ENCODE peak calls at places on chromosome 19, in ten cellular contexts. One of them, this sample, is unnamed.

GRCh38 chr19:58330458-58330857 is 3.7 kb downstream of the ZSCAN22 start:
- DNase-seq in AML-193: no peak
- DNase-seq in activated CD4-positive, alpha-beta T cell treated with anti-CD3 and anti-CD28 coated beads for 48 hours: no peak
- DNase-seq in posterior cingulate gyrus: no peak
- DNase-seq in foreskin fibroblast: peak; percentile 73
- DNase-seq in hypothalamus: peak; percentile 45
- DNase-seq in lower lobe of right lung: no peak
- DNase-seq in stimulated activated CD4-positive, alpha-beta T cell treated with anti-CD3 and anti-CD28 coated beads, Interleukin-15, amount 100 ng/mL, for 24 hours: no peak
- DNase-seq in Calu3: no peak
- DNase-seq in left ventricle myocardium superior: no peak
- DNase-seq in this sample: no peak

GRCh38 chr19:42154471-42155323 is 22.5 kb upstream of the POU2F2 start:
- DNase-seq in lower lobe of right lung: no peak
- DNase-seq in foreskin fibroblast: no peak
- DNase-seq in left ventricle myocardium superior: no peak
- DNase-seq in posterior cingulate gyrus: no peak
- DNase-seq in hypothalamus: no peak
- DNase-seq in Calu3: peak; percentile 20
- DNase-seq in AML-193: no peak
- DNase-seq in stimulated activated CD4-positive, alpha-beta T cell treated with anti-CD3 and anti-CD28 coated beads, Interleukin-15, amount 100 ng/mL, for 24 hours: no peak
- DNase-seq in activated CD4-positive, alpha-beta T cell treated with anti-CD3 and anti-CD28 coated beads for 48 hours: no peak
- DNase-seq in this sample: no peak

GRCh38 chr19:49057636-49058234 is at the start of gene CGB7:
- DNase-seq in left ventricle myocardium superior: peak; percentile 77
- DNase-seq in hypothalamus: no peak
- DNase-seq in Calu3: peak; percentile 87
- DNase-seq in activated CD4-positive, alpha-beta T cell treated with anti-CD3 and anti-CD28 coated beads for 48 hours: peak; percentile 60
- DNase-seq in AML-193: no peak
- DNase-seq in posterior cingulate gyrus: no peak
- DNase-seq in stimulated activated CD4-positive, alpha-beta T cell treated with anti-CD3 and anti-CD28 coated beads, Interleukin-15, amount 100 ng/mL, for 24 hours: peak; percentile 69
- DNase-seq in lower lobe of right lung: peak; percentile 84
- DNase-seq in foreskin fibroblast: peak; percentile 44
- DNase-seq in this sample: peak; percentile 25

GRCh38 chr19:40588926-40589569 is 12.1 kb upstream of the LTBP4 start:
- DNase-seq in foreskin fibroblast: no peak
- DNase-seq in activated CD4-positive, alpha-beta T cell treated with anti-CD3 and anti-CD28 coated beads for 48 hours: no peak
- DNase-seq in left ventricle myocardium superior: no peak
- DNase-seq in AML-193: no peak
- DNase-seq in Calu3: no peak
- DNase-seq in hypothalamus: no peak
- DNase-seq in posterior cingulate gyrus: no peak
- DNase-seq in lower lobe of right lung: no peak
- DNase-seq in stimulated activated CD4-positive, alpha-beta T cell treated with anti-CD3 and anti-CD28 coated beads, Interleukin-15, amount 100 ng/mL, for 24 hours: no peak
- DNase-seq in this sample: no peak

GRCh38 chr19:10803252-10803651 is 32.8 kb downstream of the TMED1 start:
- DNase-seq in AML-193: no peak
- DNase-seq in stimulated activated CD4-positive, alpha-beta T cell treated with anti-CD3 and anti-CD28 coated beads, Interleukin-15, amount 100 ng/mL, for 24 hours: no peak
- DNase-seq in foreskin fibroblast: no peak
- DNase-seq in left ventricle myocardium superior: no peak
- DNase-seq in posterior cingulate gyrus: no peak
- DNase-seq in Calu3: no peak
- DNase-seq in activated CD4-positive, alpha-beta T cell treated with anti-CD3 and anti-CD28 coated beads for 48 hours: no peak
- DNase-seq in lower lobe of right lung: no peak
- DNase-seq in hypothalamus: no peak
- DNase-seq in this sample: no peak

GRCh38 chr19:10644351-10645007 is 9.7 kb upstream of the ILF3 start:
- DNase-seq in left ventricle myocardium superior: peak; percentile 92
- DNase-seq in lower lobe of right lung: peak; percentile 88
- DNase-seq in foreskin fibroblast: peak; percentile 64
- DNase-seq in stimulated activated CD4-positive, alpha-beta T cell treated with anti-CD3 and anti-CD28 coated beads, Interleukin-15, amount 100 ng/mL, for 24 hours: peak; percentile 88
- DNase-seq in Calu3: peak; percentile 86
- DNase-seq in AML-193: peak; percentile 62
- DNase-seq in activated CD4-positive, alpha-beta T cell treated with anti-CD3 and anti-CD28 coated beads for 48 hours: peak; percentile 88
- DNase-seq in hypothalamus: peak; percentile 81
- DNase-seq in posterior cingulate gyrus: peak; percentile 84
- DNase-seq in this sample: no peak

GRCh38 chr19:21482863-21483276 is 22.5 kb upstream of the ZNF429 start:
- DNase-seq in lower lobe of right lung: peak; percentile 68
- DNase-seq in foreskin fibroblast: no peak
- DNase-seq in stimulated activated CD4-positive, alpha-beta T cell treated with anti-CD3 and anti-CD28 coated beads, Interleukin-15, amount 100 ng/mL, for 24 hours: peak; percentile 76
- DNase-seq in AML-193: peak; percentile 69
- DNase-seq in posterior cingulate gyrus: peak; percentile 28
- DNase-seq in activated CD4-positive, alpha-beta T cell treated with anti-CD3 and anti-CD28 coated beads for 48 hours: peak; percentile 78
- DNase-seq in Calu3: no peak
- DNase-seq in left ventricle myocardium superior: peak; percentile 78
- DNase-seq in hypothalamus: peak; percentile 15
- DNase-seq in this sample: no peak

GRCh38 chr19:39031368-39032163 is 783 bp downstream of the FBXO27 start:
- DNase-seq in stimulated activated CD4-positive, alpha-beta T cell treated with anti-CD3 and anti-CD28 coated beads, Interleukin-15, amount 100 ng/mL, for 24 hours: peak; percentile 92
- DNase-seq in lower lobe of right lung: peak; percentile 96
- DNase-seq in AML-193: no peak
- DNase-seq in posterior cingulate gyrus: peak; percentile 89
- DNase-seq in activated CD4-positive, alpha-beta T cell treated with anti-CD3 and anti-CD28 coated beads for 48 hours: peak; percentile 89
- DNase-seq in left ventricle myocardium superior: peak; percentile 91
- DNase-seq in hypothalamus: peak; percentile 72
- DNase-seq in Calu3: peak; percentile 100
- DNase-seq in foreskin fibroblast: peak; percentile 60
- DNase-seq in this sample: peak; percentile 68

GRCh38 chr19:11577451-11578341 is at the start of gene ACP5:
- DNase-seq in left ventricle myocardium superior: no peak
- DNase-seq in hypothalamus: no peak
- DNase-seq in activated CD4-positive, alpha-beta T cell treated with anti-CD3 and anti-CD28 coated beads for 48 hours: no peak
- DNase-seq in Calu3: no peak
- DNase-seq in AML-193: no peak
- DNase-seq in foreskin fibroblast: no peak
- DNase-seq in posterior cingulate gyrus: no peak
- DNase-seq in lower lobe of right lung: peak; percentile 63
- DNase-seq in stimulated activated CD4-positive, alpha-beta T cell treated with anti-CD3 and anti-CD28 coated beads, Interleukin-15, amount 100 ng/mL, for 24 hours: no peak
- DNase-seq in this sample: no peak

GRCh38 chr19:12035220-12036172 is at the start of gene ZNF433:
- DNase-seq in foreskin fibroblast: peak; percentile 80
- DNase-seq in left ventricle myocardium superior: peak; percentile 98
- DNase-seq in lower lobe of right lung: peak; percentile 96
- DNase-seq in AML-193: peak; percentile 84
- DNase-seq in posterior cingulate gyrus: peak; percentile 94
- DNase-seq in Calu3: peak; percentile 94
- DNase-seq in hypothalamus: peak; percentile 93
- DNase-seq in stimulated activated CD4-positive, alpha-beta T cell treated with anti-CD3 and anti-CD28 coated beads, Interleukin-15, amount 100 ng/mL, for 24 hours: peak; percentile 91
- DNase-seq in activated CD4-positive, alpha-beta T cell treated with anti-CD3 and anti-CD28 coated beads for 48 hours: peak; percentile 87
- DNase-seq in this sample: peak; percentile 23

GRCh38 chr19:38204096-38204495 is 19.9 kb downstream of the DPF1 start:
- DNase-seq in posterior cingulate gyrus: no peak
- DNase-seq in AML-193: no peak
- DNase-seq in hypothalamus: no peak
- DNase-seq in Calu3: no peak
- DNase-seq in stimulated activated CD4-positive, alpha-beta T cell treated with anti-CD3 and anti-CD28 coated beads, Interleukin-15, amount 100 ng/mL, for 24 hours: no peak
- DNase-seq in left ventricle myocardium superior: no peak
- DNase-seq in activated CD4-positive, alpha-beta T cell treated with anti-CD3 and anti-CD28 coated beads for 48 hours: no peak
- DNase-seq in foreskin fibroblast: no peak
- DNase-seq in lower lobe of right lung: no peak
- DNase-seq in this sample: no peak

GRCh38 chr19:50365434-50366306 is at the start of gene NAPSA:
- DNase-seq in stimulated activated CD4-positive, alpha-beta T cell treated with anti-CD3 and anti-CD28 coated beads, Interleukin-15, amount 100 ng/mL, for 24 hours: peak; percentile 40
- DNase-seq in Calu3: no peak
- DNase-seq in left ventricle myocardium superior: no peak
- DNase-seq in lower lobe of right lung: peak; percentile 56
- DNase-seq in posterior cingulate gyrus: no peak
- DNase-seq in foreskin fibroblast: no peak
- DNase-seq in activated CD4-positive, alpha-beta T cell treated with anti-CD3 and anti-CD28 coated beads for 48 hours: peak; percentile 41
- DNase-seq in hypothalamus: no peak
- DNase-seq in AML-193: no peak
- DNase-seq in this sample: no peak

GRCh38 chr19:8526345-8527062 is 12.5 kb upstream of the ZNF414 start:
- DNase-seq in hypothalamus: peak; percentile 80
- DNase-seq in Calu3: peak; percentile 92
- DNase-seq in foreskin fibroblast: peak; percentile 87
- DNase-seq in AML-193: no peak
- DNase-seq in activated CD4-positive, alpha-beta T cell treated with anti-CD3 and anti-CD28 coated beads for 48 hours: no peak
- DNase-seq in lower lobe of right lung: peak; percentile 89
- DNase-seq in stimulated activated CD4-positive, alpha-beta T cell treated with anti-CD3 and anti-CD28 coated beads, Interleukin-15, amount 100 ng/mL, for 24 hours: no peak
- DNase-seq in posterior cingulate gyrus: peak; percentile 87
- DNase-seq in left ventricle myocardium superior: peak; percentile 93
- DNase-seq in this sample: peak; percentile 57

GRCh38 chr19:18932216-18932841 is 8.7 kb downstream of the HOMER3 start:
- DNase-seq in left ventricle myocardium superior: peak; percentile 85
- DNase-seq in AML-193: no peak
- DNase-seq in activated CD4-positive, alpha-beta T cell treated with anti-CD3 and anti-CD28 coated beads for 48 hours: peak; percentile 94
- DNase-seq in foreskin fibroblast: peak; percentile 32
- DNase-seq in stimulated activated CD4-positive, alpha-beta T cell treated with anti-CD3 and anti-CD28 coated beads, Interleukin-15, amount 100 ng/mL, for 24 hours: peak; percentile 92
- DNase-seq in hypothalamus: peak; percentile 54
- DNase-seq in Calu3: no peak
- DNase-seq in lower lobe of right lung: peak; percentile 88
- DNase-seq in posterior cingulate gyrus: peak; percentile 70
- DNase-seq in this sample: no peak

GRCh38 chr19:6498294-6499036 is 3.6 kb downstream of the TUBB4A start:
- DNase-seq in posterior cingulate gyrus: no peak
- DNase-seq in stimulated activated CD4-positive, alpha-beta T cell treated with anti-CD3 and anti-CD28 coated beads, Interleukin-15, amount 100 ng/mL, for 24 hours: no peak
- DNase-seq in Calu3: no peak
- DNase-seq in lower lobe of right lung: no peak
- DNase-seq in AML-193: peak; percentile 76
- DNase-seq in hypothalamus: no peak
- DNase-seq in activated CD4-positive, alpha-beta T cell treated with anti-CD3 and anti-CD28 coated beads for 48 hours: no peak
- DNase-seq in left ventricle myocardium superior: no peak
- DNase-seq in foreskin fibroblast: no peak
- DNase-seq in this sample: no peak

GRCh38 chr19:55117063-55117635 is 288 bp downstream of the PPP1R12C start:
- DNase-seq in activated CD4-positive, alpha-beta T cell treated with anti-CD3 and anti-CD28 coated beads for 48 hours: peak; percentile 20
- DNase-seq in Calu3: peak; percentile 16
- DNase-seq in posterior cingulate gyrus: no peak
- DNase-seq in stimulated activated CD4-positive, alpha-beta T cell treated with anti-CD3 and anti-CD28 coated beads, Interleukin-15, amount 100 ng/mL, for 24 hours: peak; percentile 24
- DNase-seq in foreskin fibroblast: no peak
- DNase-seq in hypothalamus: no peak
- DNase-seq in left ventricle myocardium superior: peak; percentile 65
- DNase-seq in lower lobe of right lung: no peak
- DNase-seq in AML-193: no peak
- DNase-seq in this sample: no peak

GRCh38 chr19:48868196-48868886 is at the start of gene PLEKHA4:
- DNase-seq in Calu3: peak; percentile 66
- DNase-seq in foreskin fibroblast: peak; percentile 58
- DNase-seq in lower lobe of right lung: peak; percentile 58
- DNase-seq in activated CD4-positive, alpha-beta T cell treated with anti-CD3 and anti-CD28 coated beads for 48 hours: no peak
- DNase-seq in left ventricle myocardium superior: peak; percentile 89
- DNase-seq in posterior cingulate gyrus: no peak
- DNase-seq in hypothalamus: no peak
- DNase-seq in stimulated activated CD4-positive, alpha-beta T cell treated with anti-CD3 and anti-CD28 coated beads, Interleukin-15, amount 100 ng/mL, for 24 hours: no peak
- DNase-seq in AML-193: no peak
- DNase-seq in this sample: no peak

GRCh38 chr19:19459099-19459498 is 53.6 kb downstream of the GATAD2A start:
- DNase-seq in hypothalamus: no peak
- DNase-seq in activated CD4-positive, alpha-beta T cell treated with anti-CD3 and anti-CD28 coated beads for 48 hours: no peak
- DNase-seq in stimulated activated CD4-positive, alpha-beta T cell treated with anti-CD3 and anti-CD28 coated beads, Interleukin-15, amount 100 ng/mL, for 24 hours: no peak
- DNase-seq in AML-193: no peak
- DNase-seq in left ventricle myocardium superior: no peak
- DNase-seq in lower lobe of right lung: no peak
- DNase-seq in foreskin fibroblast: no peak
- DNase-seq in Calu3: no peak
- DNase-seq in posterior cingulate gyrus: no peak
- DNase-seq in this sample: no peak

GRCh38 chr19:9183000-9183399 is 4.2 kb downstream of the OR7D2 start:
- DNase-seq in Calu3: no peak
- DNase-seq in lower lobe of right lung: no peak
- DNase-seq in foreskin fibroblast: no peak
- DNase-seq in hypothalamus: no peak
- DNase-seq in AML-193: no peak
- DNase-seq in activated CD4-positive, alpha-beta T cell treated with anti-CD3 and anti-CD28 coated beads for 48 hours: no peak
- DNase-seq in posterior cingulate gyrus: no peak
- DNase-seq in left ventricle myocardium superior: no peak
- DNase-seq in stimulated activated CD4-positive, alpha-beta T cell treated with anti-CD3 and anti-CD28 coated beads, Interleukin-15, amount 100 ng/mL, for 24 hours: no peak
- DNase-seq in this sample: no peak

GRCh38 chr19:31270897-31271568 is 78.2 kb downstream of the TSHZ3 start:
- DNase-seq in Calu3: no peak
- DNase-seq in lower lobe of right lung: no peak
- DNase-seq in stimulated activated CD4-positive, alpha-beta T cell treated with anti-CD3 and anti-CD28 coated beads, Interleukin-15, amount 100 ng/mL, for 24 hours: no peak
- DNase-seq in hypothalamus: no peak
- DNase-seq in activated CD4-positive, alpha-beta T cell treated with anti-CD3 and anti-CD28 coated beads for 48 hours: no peak
- DNase-seq in AML-193: no peak
- DNase-seq in left ventricle myocardium superior: no peak
- DNase-seq in posterior cingulate gyrus: no peak
- DNase-seq in foreskin fibroblast: no peak
- DNase-seq in this sample: no peak

GRCh38 chr19:862529-863304 is 3.3 kb downstream of the CFD start:
- DNase-seq in AML-193: peak; percentile 44
- DNase-seq in Calu3: peak; percentile 30
- DNase-seq in foreskin fibroblast: peak; percentile 25
- DNase-seq in lower lobe of right lung: peak; percentile 86
- DNase-seq in stimulated activated CD4-positive, alpha-beta T cell treated with anti-CD3 and anti-CD28 coated beads, Interleukin-15, amount 100 ng/mL, for 24 hours: peak; percentile 84
- DNase-seq in activated CD4-positive, alpha-beta T cell treated with anti-CD3 and anti-CD28 coated beads for 48 hours: peak; percentile 90
- DNase-seq in left ventricle myocardium superior: peak; percentile 76
- DNase-seq in hypothalamus: peak; percentile 11
- DNase-seq in posterior cingulate gyrus: no peak
- DNase-seq in this sample: no peak

GRCh38 chr19:51976852-51977251 is 9.8 kb downstream of the ZNF350 start:
- DNase-seq in lower lobe of right lung: no peak
- DNase-seq in Calu3: no peak
- DNase-seq in hypothalamus: no peak
- DNase-seq in stimulated activated CD4-positive, alpha-beta T cell treated with anti-CD3 and anti-CD28 coated beads, Interleukin-15, amount 100 ng/mL, for 24 hours: no peak
- DNase-seq in activated CD4-positive, alpha-beta T cell treated with anti-CD3 and anti-CD28 coated beads for 48 hours: no peak
- DNase-seq in foreskin fibroblast: no peak
- DNase-seq in posterior cingulate gyrus: no peak
- DNase-seq in left ventricle myocardium superior: no peak
- DNase-seq in AML-193: no peak
- DNase-seq in this sample: no peak

GRCh38 chr19:46218160-46218559 is 11.4 kb upstream of the IGFL1 start:
- DNase-seq in foreskin fibroblast: no peak
- DNase-seq in AML-193: peak; percentile 7
- DNase-seq in posterior cingulate gyrus: no peak
- DNase-seq in activated CD4-positive, alpha-beta T cell treated with anti-CD3 and anti-CD28 coated beads for 48 hours: peak; percentile 57
- DNase-seq in lower lobe of right lung: no peak
- DNase-seq in Calu3: peak; percentile 66
- DNase-seq in hypothalamus: no peak
- DNase-seq in stimulated activated CD4-positive, alpha-beta T cell treated with anti-CD3 and anti-CD28 coated beads, Interleukin-15, amount 100 ng/mL, for 24 hours: peak; percentile 51
- DNase-seq in left ventricle myocardium superior: peak; percentile 34
- DNase-seq in this sample: no peak

GRCh38 chr19:53055117-53055516 is 10.6 kb downstream of the ERVV-2 start:
- DNase-seq in lower lobe of right lung: no peak
- DNase-seq in AML-193: no peak
- DNase-seq in foreskin fibroblast: no peak
- DNase-seq in left ventricle myocardium superior: no peak
- DNase-seq in hypothalamus: no peak
- DNase-seq in activated CD4-positive, alpha-beta T cell treated with anti-CD3 and anti-CD28 coated beads for 48 hours: no peak
- DNase-seq in posterior cingulate gyrus: no peak
- DNase-seq in stimulated activated CD4-positive, alpha-beta T cell treated with anti-CD3 and anti-CD28 coated beads, Interleukin-15, amount 100 ng/mL, for 24 hours: no peak
- DNase-seq in Calu3: no peak
- DNase-seq in this sample: no peak

GRCh38 chr19:1446713-1447564 is 3.0 kb upstream of the APC2 start:
- DNase-seq in activated CD4-positive, alpha-beta T cell treated with anti-CD3 and anti-CD28 coated beads for 48 hours: no peak
- DNase-seq in posterior cingulate gyrus: no peak
- DNase-seq in hypothalamus: no peak
- DNase-seq in Calu3: no peak
- DNase-seq in foreskin fibroblast: no peak
- DNase-seq in lower lobe of right lung: no peak
- DNase-seq in left ventricle myocardium superior: peak; percentile 50
- DNase-seq in AML-193: no peak
- DNase-seq in stimulated activated CD4-positive, alpha-beta T cell treated with anti-CD3 and anti-CD28 coated beads, Interleukin-15, amount 100 ng/mL, for 24 hours: no peak
- DNase-seq in this sample: no peak

GRCh38 chr19:45598267-45599011 is 3.6 kb downstream of the GPR4 start:
- DNase-seq in foreskin fibroblast: no peak
- DNase-seq in AML-193: peak; percentile 29
- DNase-seq in Calu3: no peak
- DNase-seq in posterior cingulate gyrus: no peak
- DNase-seq in lower lobe of right lung: no peak
- DNase-seq in stimulated activated CD4-positive, alpha-beta T cell treated with anti-CD3 and anti-CD28 coated beads, Interleukin-15, amount 100 ng/mL, for 24 hours: no peak
- DNase-seq in hypothalamus: no peak
- DNase-seq in left ventricle myocardium superior: no peak
- DNase-seq in activated CD4-positive, alpha-beta T cell treated with anti-CD3 and anti-CD28 coated beads for 48 hours: no peak
- DNase-seq in this sample: no peak

GRCh38 chr19:48806818-48807589 is 3.8 kb downstream of the BCAT2 start:
- DNase-seq in activated CD4-positive, alpha-beta T cell treated with anti-CD3 and anti-CD28 coated beads for 48 hours: no peak
- DNase-seq in lower lobe of right lung: no peak
- DNase-seq in posterior cingulate gyrus: peak; percentile 74
- DNase-seq in stimulated activated CD4-positive, alpha-beta T cell treated with anti-CD3 and anti-CD28 coated beads, Interleukin-15, amount 100 ng/mL, for 24 hours: peak; percentile 49
- DNase-seq in foreskin fibroblast: no peak
- DNase-seq in left ventricle myocardium superior: no peak
- DNase-seq in AML-193: no peak
- DNase-seq in Calu3: no peak
- DNase-seq in hypothalamus: peak; percentile 74
- DNase-seq in this sample: no peak

GRCh38 chr19:35291259-35291658 is 702 bp upstream of the MAG start:
- DNase-seq in Calu3: no peak
- DNase-seq in stimulated activated CD4-positive, alpha-beta T cell treated with anti-CD3 and anti-CD28 coated beads, Interleukin-15, amount 100 ng/mL, for 24 hours: no peak
- DNase-seq in posterior cingulate gyrus: no peak
- DNase-seq in hypothalamus: peak; percentile 47
- DNase-seq in left ventricle myocardium superior: no peak
- DNase-seq in activated CD4-positive, alpha-beta T cell treated with anti-CD3 and anti-CD28 coated beads for 48 hours: no peak
- DNase-seq in lower lobe of right lung: no peak
- DNase-seq in AML-193: no peak
- DNase-seq in foreskin fibroblast: no peak
- DNase-seq in this sample: no peak